ENCODE peak calls at places on chromosomes 3 and 15, in four cellular contexts. A, O, F and B are unnamed samples.

GRCh38 chr15:92656089-92656488 is 514 bp upstream of the FAM174B start:
- DNase-seq in O (no peak), F (no peak), A (no peak), B (no peak)

GRCh38 chr3:56926513-56927282 is 124.9 kb upstream of the ARHGEF3 start:
- DNase-seq in O (no peak), F (no peak), A (no peak), B (no peak)

GRCh38 chr3:23459915-23460546 is 256.9 kb downstream of the UBE2E2 start:
- DNase-seq in F (no peak), A (no peak), O (no peak), B (peak)

GRCh38 chr15:85837011-85837433 is 42.3 kb upstream of the KLHL25 start:
- DNase-seq in O (no peak), A (no peak), F (peak), B (no peak)

GRCh38 chr3:171162986-171163723 is 136.6 kb upstream of the SLC2A2 start:
- DNase-seq in O (no peak), F (no peak), A (no peak), B (no peak)

GRCh38 chr3:104673981-104674380 is 692.7 kb upstream of the ALCAM start:
- DNase-seq in A (no peak), F (no peak), O (no peak), B (no peak)

GRCh38 chr15:26971303-26972018 is 480 bp downstream of the GABRG3 start:
- DNase-seq in A (no peak), O (no peak), F (no peak), B (no peak)

GRCh38 chr15:96037584-96037983 is 292.9 kb upstream of the NR2F2 start:
- DNase-seq in O (no peak), F (no peak), A (no peak), B (no peak)

GRCh38 chr3:126245811-126246727 is 65.7 kb upstream of the ALDH1L1 start:
- DNase-seq in F (peak), A (no peak), O (peak), B (peak)

GRCh38 chr3:170584585-170585007 is 1.3 kb downstream of the SLC7A14 start:
- DNase-seq in O (peak), A (peak), F (peak), B (no peak)

GRCh38 chr3:124772081-124772831 is 42.0 kb downstream of the UMPS start:
- DNase-seq in A (no peak), F (no peak), O (no peak), B (no peak)

GRCh38 chr3:104745313-104745712 is 621.4 kb upstream of the ALCAM start:
- DNase-seq in A (no peak), F (no peak), O (no peak), B (no peak)

GRCh38 chr3:42025388-42026138 is 63.7 kb upstream of the ULK4 start:
- DNase-seq in O (peak), F (peak), A (no peak), B (peak)

GRCh38 chr3:53250881-53251605 is 4.8 kb downstream of the TKT start:
- DNase-seq in A (no peak), O (no peak), F (no peak), B (no peak)

GRCh38 chr3:63037116-63037515 is 161.9 kb upstream of the CADPS start:
- DNase-seq in F (no peak), A (no peak), O (no peak), B (no peak)